ENCODE peak calls at places on chromosomes 16 and 17, in six cellular contexts. One of them, this sample, is unnamed.

GRCh38 chr16:81437860-81438259 is 6.7 kb upstream of the CMIP start:
- DNase-seq in ACHN: no peak
- DNase-seq in stimulated activated CD4-positive, alpha-beta T cell treated with anti-CD3 and anti-CD28 coated beads, Interleukin-4, amount 100 ng/mL, for 4 hours: no peak
- DNase-seq in AG20443: no peak
- DNase-seq in stimulated activated effector memory CD8-positive, alpha-beta T cell treated with anti-CD3 and anti-CD28 coated beads, Interleukin-12 subunit alpha, Interleukin-12 subunit beta, amount 100 ng/mL, for 72 hours: no peak
- DNase-seq in MM.1S: no peak
- DNase-seq in this sample: no peak

GRCh38 chr16:57191056-57191536 is 5.0 kb downstream of the RSPRY1 start:
- DNase-seq in ACHN: peak
- DNase-seq in stimulated activated CD4-positive, alpha-beta T cell treated with anti-CD3 and anti-CD28 coated beads, Interleukin-4, amount 100 ng/mL, for 4 hours: no peak
- DNase-seq in AG20443: no peak
- DNase-seq in stimulated activated effector memory CD8-positive, alpha-beta T cell treated with anti-CD3 and anti-CD28 coated beads, Interleukin-12 subunit alpha, Interleukin-12 subunit beta, amount 100 ng/mL, for 72 hours: no peak
- DNase-seq in MM.1S: no peak
- DNase-seq in this sample: no peak

GRCh38 chr16:15996432-15997109 is 47.2 kb downstream of the ABCC1 start:
- DNase-seq in ACHN: peak
- DNase-seq in stimulated activated CD4-positive, alpha-beta T cell treated with anti-CD3 and anti-CD28 coated beads, Interleukin-4, amount 100 ng/mL, for 4 hours: no peak
- DNase-seq in AG20443: peak
- DNase-seq in stimulated activated effector memory CD8-positive, alpha-beta T cell treated with anti-CD3 and anti-CD28 coated beads, Interleukin-12 subunit alpha, Interleukin-12 subunit beta, amount 100 ng/mL, for 72 hours: no peak
- DNase-seq in MM.1S: no peak
- DNase-seq in this sample: peak

GRCh38 chr17:33335491-33336173 is 42.5 kb upstream of the ASIC2 start:
- DNase-seq in ACHN: no peak
- DNase-seq in stimulated activated CD4-positive, alpha-beta T cell treated with anti-CD3 and anti-CD28 coated beads, Interleukin-4, amount 100 ng/mL, for 4 hours: no peak
- DNase-seq in AG20443: no peak
- DNase-seq in stimulated activated effector memory CD8-positive, alpha-beta T cell treated with anti-CD3 and anti-CD28 coated beads, Interleukin-12 subunit alpha, Interleukin-12 subunit beta, amount 100 ng/mL, for 72 hours: no peak
- DNase-seq in MM.1S: no peak
- DNase-seq in this sample: no peak

GRCh38 chr16:57192720-57193486 is 6.8 kb downstream of the RSPRY1 start:
- DNase-seq in ACHN: peak
- DNase-seq in stimulated activated CD4-positive, alpha-beta T cell treated with anti-CD3 and anti-CD28 coated beads, Interleukin-4, amount 100 ng/mL, for 4 hours: no peak
- DNase-seq in AG20443: no peak
- DNase-seq in stimulated activated effector memory CD8-positive, alpha-beta T cell treated with anti-CD3 and anti-CD28 coated beads, Interleukin-12 subunit alpha, Interleukin-12 subunit beta, amount 100 ng/mL, for 72 hours: no peak
- DNase-seq in MM.1S: peak
- DNase-seq in this sample: no peak

GRCh38 chr17:68595496-68595895 is 5.7 kb downstream of the FAM20A start:
- DNase-seq in ACHN: no peak
- DNase-seq in stimulated activated CD4-positive, alpha-beta T cell treated with anti-CD3 and anti-CD28 coated beads, Interleukin-4, amount 100 ng/mL, for 4 hours: no peak
- DNase-seq in AG20443: no peak
- DNase-seq in stimulated activated effector memory CD8-positive, alpha-beta T cell treated with anti-CD3 and anti-CD28 coated beads, Interleukin-12 subunit alpha, Interleukin-12 subunit beta, amount 100 ng/mL, for 72 hours: no peak
- DNase-seq in MM.1S: no peak
- DNase-seq in this sample: no peak

GRCh38 chr17:19262650-19263620 is 25.8 kb downstream of the EPN2 start:
- DNase-seq in ACHN: no peak
- DNase-seq in stimulated activated CD4-positive, alpha-beta T cell treated with anti-CD3 and anti-CD28 coated beads, Interleukin-4, amount 100 ng/mL, for 4 hours: no peak
- DNase-seq in AG20443: no peak
- DNase-seq in stimulated activated effector memory CD8-positive, alpha-beta T cell treated with anti-CD3 and anti-CD28 coated beads, Interleukin-12 subunit alpha, Interleukin-12 subunit beta, amount 100 ng/mL, for 72 hours: no peak
- DNase-seq in MM.1S: no peak
- DNase-seq in this sample: no peak

GRCh38 chr16:79173101-79173500 is 427.4 kb downstream of the MAF start:
- DNase-seq in ACHN: no peak
- DNase-seq in stimulated activated CD4-positive, alpha-beta T cell treated with anti-CD3 and anti-CD28 coated beads, Interleukin-4, amount 100 ng/mL, for 4 hours: no peak
- DNase-seq in AG20443: no peak
- DNase-seq in stimulated activated effector memory CD8-positive, alpha-beta T cell treated with anti-CD3 and anti-CD28 coated beads, Interleukin-12 subunit alpha, Interleukin-12 subunit beta, amount 100 ng/mL, for 72 hours: no peak
- DNase-seq in MM.1S: no peak
- DNase-seq in this sample: no peak

GRCh38 chr17:7634384-7634783 is 4.4 kb downstream of the SHBG start:
- DNase-seq in ACHN: peak
- DNase-seq in stimulated activated CD4-positive, alpha-beta T cell treated with anti-CD3 and anti-CD28 coated beads, Interleukin-4, amount 100 ng/mL, for 4 hours: no peak
- DNase-seq in AG20443: peak
- DNase-seq in stimulated activated effector memory CD8-positive, alpha-beta T cell treated with anti-CD3 and anti-CD28 coated beads, Interleukin-12 subunit alpha, Interleukin-12 subunit beta, amount 100 ng/mL, for 72 hours: no peak
- DNase-seq in MM.1S: no peak
- DNase-seq in this sample: peak

GRCh38 chr17:81398170-81398854 is 3.1 kb downstream of the BAHCC1 start:
- DNase-seq in ACHN: no peak
- DNase-seq in stimulated activated CD4-positive, alpha-beta T cell treated with anti-CD3 and anti-CD28 coated beads, Interleukin-4, amount 100 ng/mL, for 4 hours: no peak
- DNase-seq in AG20443: no peak
- DNase-seq in stimulated activated effector memory CD8-positive, alpha-beta T cell treated with anti-CD3 and anti-CD28 coated beads, Interleukin-12 subunit alpha, Interleukin-12 subunit beta, amount 100 ng/mL, for 72 hours: no peak
- DNase-seq in MM.1S: no peak
- DNase-seq in this sample: no peak

GRCh38 chr16:1461146-1461545 is 13.7 kb downstream of the CLCN7 start:
- DNase-seq in ACHN: no peak
- DNase-seq in stimulated activated CD4-positive, alpha-beta T cell treated with anti-CD3 and anti-CD28 coated beads, Interleukin-4, amount 100 ng/mL, for 4 hours: no peak
- DNase-seq in AG20443: no peak
- DNase-seq in stimulated activated effector memory CD8-positive, alpha-beta T cell treated with anti-CD3 and anti-CD28 coated beads, Interleukin-12 subunit alpha, Interleukin-12 subunit beta, amount 100 ng/mL, for 72 hours: no peak
- DNase-seq in MM.1S: no peak
- DNase-seq in this sample: peak

GRCh38 chr17:41863074-41863843 is 2.0 kb downstream of the KLHL11 start:
- DNase-seq in ACHN: no peak
- DNase-seq in stimulated activated CD4-positive, alpha-beta T cell treated with anti-CD3 and anti-CD28 coated beads, Interleukin-4, amount 100 ng/mL, for 4 hours: peak
- DNase-seq in AG20443: no peak
- DNase-seq in stimulated activated effector memory CD8-positive, alpha-beta T cell treated with anti-CD3 and anti-CD28 coated beads, Interleukin-12 subunit alpha, Interleukin-12 subunit beta, amount 100 ng/mL, for 72 hours: peak
- DNase-seq in MM.1S: no peak
- DNase-seq in this sample: no peak

GRCh38 chr17:38663125-38663751 is 11.5 kb downstream of the EPOP start:
- DNase-seq in ACHN: peak
- DNase-seq in stimulated activated CD4-positive, alpha-beta T cell treated with anti-CD3 and anti-CD28 coated beads, Interleukin-4, amount 100 ng/mL, for 4 hours: peak
- DNase-seq in AG20443: peak
- DNase-seq in stimulated activated effector memory CD8-positive, alpha-beta T cell treated with anti-CD3 and anti-CD28 coated beads, Interleukin-12 subunit alpha, Interleukin-12 subunit beta, amount 100 ng/mL, for 72 hours: no peak
- DNase-seq in MM.1S: peak
- DNase-seq in this sample: no peak

GRCh38 chr16:84088695-84089395 is 27.9 kb downstream of the MBTPS1 start:
- DNase-seq in ACHN: no peak
- DNase-seq in stimulated activated CD4-positive, alpha-beta T cell treated with anti-CD3 and anti-CD28 coated beads, Interleukin-4, amount 100 ng/mL, for 4 hours: peak
- DNase-seq in AG20443: no peak
- DNase-seq in stimulated activated effector memory CD8-positive, alpha-beta T cell treated with anti-CD3 and anti-CD28 coated beads, Interleukin-12 subunit alpha, Interleukin-12 subunit beta, amount 100 ng/mL, for 72 hours: no peak
- DNase-seq in MM.1S: peak
- DNase-seq in this sample: no peak

GRCh38 chr16:7398536-7398935 is 65.9 kb downstream of the RBFOX1 start:
- DNase-seq in ACHN: no peak
- DNase-seq in stimulated activated CD4-positive, alpha-beta T cell treated with anti-CD3 and anti-CD28 coated beads, Interleukin-4, amount 100 ng/mL, for 4 hours: no peak
- DNase-seq in AG20443: no peak
- DNase-seq in stimulated activated effector memory CD8-positive, alpha-beta T cell treated with anti-CD3 and anti-CD28 coated beads, Interleukin-12 subunit alpha, Interleukin-12 subunit beta, amount 100 ng/mL, for 72 hours: no peak
- DNase-seq in MM.1S: no peak
- DNase-seq in this sample: no peak

GRCh38 chr17:77445030-77445907 is 304.5 kb downstream of the SEC14L1 start:
- DNase-seq in ACHN: no peak
- DNase-seq in stimulated activated CD4-positive, alpha-beta T cell treated with anti-CD3 and anti-CD28 coated beads, Interleukin-4, amount 100 ng/mL, for 4 hours: peak
- DNase-seq in AG20443: peak
- DNase-seq in stimulated activated effector memory CD8-positive, alpha-beta T cell treated with anti-CD3 and anti-CD28 coated beads, Interleukin-12 subunit alpha, Interleukin-12 subunit beta, amount 100 ng/mL, for 72 hours: peak
- DNase-seq in MM.1S: peak
- DNase-seq in this sample: peak

GRCh38 chr17:82407255-82407654 is 10.9 kb upstream of the HEXD start:
- DNase-seq in ACHN: peak
- DNase-seq in stimulated activated CD4-positive, alpha-beta T cell treated with anti-CD3 and anti-CD28 coated beads, Interleukin-4, amount 100 ng/mL, for 4 hours: no peak
- DNase-seq in AG20443: no peak
- DNase-seq in stimulated activated effector memory CD8-positive, alpha-beta T cell treated with anti-CD3 and anti-CD28 coated beads, Interleukin-12 subunit alpha, Interleukin-12 subunit beta, amount 100 ng/mL, for 72 hours: no peak
- DNase-seq in MM.1S: no peak
- DNase-seq in this sample: no peak

GRCh38 chr17:48995871-48996695 is 1.1 kb upstream of the IGF2BP1 start:
- DNase-seq in ACHN: no peak
- DNase-seq in stimulated activated CD4-positive, alpha-beta T cell treated with anti-CD3 and anti-CD28 coated beads, Interleukin-4, amount 100 ng/mL, for 4 hours: no peak
- DNase-seq in AG20443: no peak
- DNase-seq in stimulated activated effector memory CD8-positive, alpha-beta T cell treated with anti-CD3 and anti-CD28 coated beads, Interleukin-12 subunit alpha, Interleukin-12 subunit beta, amount 100 ng/mL, for 72 hours: no peak
- DNase-seq in MM.1S: no peak
- DNase-seq in this sample: no peak